ENCODE peak calls at places on chromosomes 13 and 19, in nine cellular contexts. One of them, this sample, is unnamed.

GRCh38 chr13:28137556-28137955 is 789 bp upstream of the PAN3 start:
- DNase-seq in stimulated activated CD8-positive, alpha-beta memory T cell treated with anti-CD3 and anti-CD28 coated beads, Interleukin-15, amount 100 ng/mL, for 1 hour: no peak
- DNase-seq in mucosa of gallbladder: no peak
- DNase-seq in HuH-7: no peak
- DNase-seq in CD8-positive, alpha-beta memory T cell: no peak
- DNase-seq in BJ: no peak
- DNase-seq in mucosa of descending colon: no peak
- DNase-seq in activated CD4-positive, alpha-beta T cell treated with anti-CD3 and anti-CD28 coated beads, Interleukin-2, amount 10 ng/mL, durations not matched to agents 7 days and 5 days: no peak
- DNase-seq in SHP77: no peak
- DNase-seq in this sample: no peak

GRCh38 chr19:16891696-16892382 is 3.0 kb downstream of the F2RL3 start:
- DNase-seq in stimulated activated CD8-positive, alpha-beta memory T cell treated with anti-CD3 and anti-CD28 coated beads, Interleukin-15, amount 100 ng/mL, for 1 hour: no peak
- DNase-seq in mucosa of gallbladder: no peak
- DNase-seq in HuH-7: no peak
- DNase-seq in CD8-positive, alpha-beta memory T cell: no peak
- DNase-seq in BJ: no peak
- DNase-seq in mucosa of descending colon: no peak
- DNase-seq in activated CD4-positive, alpha-beta T cell treated with anti-CD3 and anti-CD28 coated beads, Interleukin-2, amount 10 ng/mL, durations not matched to agents 7 days and 5 days: no peak
- DNase-seq in SHP77: no peak
- DNase-seq in this sample: no peak

GRCh38 chr19:30376272-30376671 is 4.1 kb downstream of the ZNF536 start:
- DNase-seq in stimulated activated CD8-positive, alpha-beta memory T cell treated with anti-CD3 and anti-CD28 coated beads, Interleukin-15, amount 100 ng/mL, for 1 hour: no peak
- DNase-seq in mucosa of gallbladder: no peak
- DNase-seq in HuH-7: no peak
- DNase-seq in CD8-positive, alpha-beta memory T cell: no peak
- DNase-seq in BJ: no peak
- DNase-seq in mucosa of descending colon: no peak
- DNase-seq in activated CD4-positive, alpha-beta T cell treated with anti-CD3 and anti-CD28 coated beads, Interleukin-2, amount 10 ng/mL, durations not matched to agents 7 days and 5 days: no peak
- DNase-seq in SHP77: no peak
- DNase-seq in this sample: no peak

GRCh38 chr13:79267560-79267959 is 138.5 kb downstream of the RBM26 start:
- DNase-seq in stimulated activated CD8-positive, alpha-beta memory T cell treated with anti-CD3 and anti-CD28 coated beads, Interleukin-15, amount 100 ng/mL, for 1 hour: no peak
- DNase-seq in mucosa of gallbladder: no peak
- DNase-seq in HuH-7: no peak
- DNase-seq in CD8-positive, alpha-beta memory T cell: no peak
- DNase-seq in BJ: no peak
- DNase-seq in mucosa of descending colon: no peak
- DNase-seq in activated CD4-positive, alpha-beta T cell treated with anti-CD3 and anti-CD28 coated beads, Interleukin-2, amount 10 ng/mL, durations not matched to agents 7 days and 5 days: no peak
- DNase-seq in SHP77: no peak
- DNase-seq in this sample: no peak

GRCh38 chr13:72304121-72304745 is 423.2 kb downstream of the MZT1 start:
- DNase-seq in stimulated activated CD8-positive, alpha-beta memory T cell treated with anti-CD3 and anti-CD28 coated beads, Interleukin-15, amount 100 ng/mL, for 1 hour: no peak
- DNase-seq in mucosa of gallbladder: no peak
- DNase-seq in HuH-7: no peak
- DNase-seq in CD8-positive, alpha-beta memory T cell: no peak
- DNase-seq in BJ: no peak
- DNase-seq in mucosa of descending colon: no peak
- DNase-seq in activated CD4-positive, alpha-beta T cell treated with anti-CD3 and anti-CD28 coated beads, Interleukin-2, amount 10 ng/mL, durations not matched to agents 7 days and 5 days: no peak
- DNase-seq in SHP77: no peak
- DNase-seq in this sample: no peak

GRCh38 chr19:49684251-49684982 is 5.0 kb upstream of the ADM5 start:
- DNase-seq in stimulated activated CD8-positive, alpha-beta memory T cell treated with anti-CD3 and anti-CD28 coated beads, Interleukin-15, amount 100 ng/mL, for 1 hour: no peak
- DNase-seq in mucosa of gallbladder: no peak
- DNase-seq in HuH-7: peak
- DNase-seq in CD8-positive, alpha-beta memory T cell: no peak
- DNase-seq in BJ: no peak
- DNase-seq in mucosa of descending colon: no peak
- DNase-seq in activated CD4-positive, alpha-beta T cell treated with anti-CD3 and anti-CD28 coated beads, Interleukin-2, amount 10 ng/mL, durations not matched to agents 7 days and 5 days: no peak
- DNase-seq in SHP77: no peak
- DNase-seq in this sample: no peak

GRCh38 chr13:34465423-34465922 is 476.6 kb upstream of the NBEA start:
- DNase-seq in stimulated activated CD8-positive, alpha-beta memory T cell treated with anti-CD3 and anti-CD28 coated beads, Interleukin-15, amount 100 ng/mL, for 1 hour: no peak
- DNase-seq in mucosa of gallbladder: no peak
- DNase-seq in HuH-7: no peak
- DNase-seq in CD8-positive, alpha-beta memory T cell: no peak
- DNase-seq in BJ: no peak
- DNase-seq in mucosa of descending colon: no peak
- DNase-seq in activated CD4-positive, alpha-beta T cell treated with anti-CD3 and anti-CD28 coated beads, Interleukin-2, amount 10 ng/mL, durations not matched to agents 7 days and 5 days: no peak
- DNase-seq in SHP77: no peak
- DNase-seq in this sample: no peak

GRCh38 chr13:75931116-75931515 is 295.0 kb downstream of the LMO7 start:
- DNase-seq in stimulated activated CD8-positive, alpha-beta memory T cell treated with anti-CD3 and anti-CD28 coated beads, Interleukin-15, amount 100 ng/mL, for 1 hour: no peak
- DNase-seq in mucosa of gallbladder: no peak
- DNase-seq in HuH-7: no peak
- DNase-seq in CD8-positive, alpha-beta memory T cell: no peak
- DNase-seq in BJ: no peak
- DNase-seq in mucosa of descending colon: no peak
- DNase-seq in activated CD4-positive, alpha-beta T cell treated with anti-CD3 and anti-CD28 coated beads, Interleukin-2, amount 10 ng/mL, durations not matched to agents 7 days and 5 days: no peak
- DNase-seq in SHP77: no peak
- DNase-seq in this sample: no peak

GRCh38 chr19:1469200-1469935 is 9.6 kb downstream of the C19orf25 start:
- DNase-seq in stimulated activated CD8-positive, alpha-beta memory T cell treated with anti-CD3 and anti-CD28 coated beads, Interleukin-15, amount 100 ng/mL, for 1 hour: no peak
- DNase-seq in mucosa of gallbladder: no peak
- DNase-seq in HuH-7: no peak
- DNase-seq in CD8-positive, alpha-beta memory T cell: no peak
- DNase-seq in BJ: no peak
- DNase-seq in mucosa of descending colon: no peak
- DNase-seq in activated CD4-positive, alpha-beta T cell treated with anti-CD3 and anti-CD28 coated beads, Interleukin-2, amount 10 ng/mL, durations not matched to agents 7 days and 5 days: no peak
- DNase-seq in SHP77: no peak
- DNase-seq in this sample: no peak

GRCh38 chr13:32315255-32316029 is at the start of the genes BRCA2 and ZAR1L:
- DNase-seq in stimulated activated CD8-positive, alpha-beta memory T cell treated with anti-CD3 and anti-CD28 coated beads, Interleukin-15, amount 100 ng/mL, for 1 hour: peak
- DNase-seq in mucosa of gallbladder: peak
- DNase-seq in HuH-7: peak
- DNase-seq in CD8-positive, alpha-beta memory T cell: peak
- DNase-seq in BJ: peak
- DNase-seq in mucosa of descending colon: peak
- DNase-seq in activated CD4-positive, alpha-beta T cell treated with anti-CD3 and anti-CD28 coated beads, Interleukin-2, amount 10 ng/mL, durations not matched to agents 7 days and 5 days: peak
- DNase-seq in SHP77: peak
- DNase-seq in this sample: peak

GRCh38 chr19:38006361-38007045 is 99.5 kb downstream of the SIPA1L3 start:
- DNase-seq in stimulated activated CD8-positive, alpha-beta memory T cell treated with anti-CD3 and anti-CD28 coated beads, Interleukin-15, amount 100 ng/mL, for 1 hour: no peak
- DNase-seq in mucosa of gallbladder: no peak
- DNase-seq in HuH-7: no peak
- DNase-seq in CD8-positive, alpha-beta memory T cell: no peak
- DNase-seq in BJ: no peak
- DNase-seq in mucosa of descending colon: no peak
- DNase-seq in activated CD4-positive, alpha-beta T cell treated with anti-CD3 and anti-CD28 coated beads, Interleukin-2, amount 10 ng/mL, durations not matched to agents 7 days and 5 days: no peak
- DNase-seq in SHP77: no peak
- DNase-seq in this sample: no peak

GRCh38 chr19:38729653-38730469 is 14.4 kb downstream of the CAPN12 start:
- DNase-seq in stimulated activated CD8-positive, alpha-beta memory T cell treated with anti-CD3 and anti-CD28 coated beads, Interleukin-15, amount 100 ng/mL, for 1 hour: peak
- DNase-seq in mucosa of gallbladder: peak
- DNase-seq in HuH-7: peak
- DNase-seq in CD8-positive, alpha-beta memory T cell: peak
- DNase-seq in BJ: no peak
- DNase-seq in mucosa of descending colon: peak
- DNase-seq in activated CD4-positive, alpha-beta T cell treated with anti-CD3 and anti-CD28 coated beads, Interleukin-2, amount 10 ng/mL, durations not matched to agents 7 days and 5 days: peak
- DNase-seq in SHP77: peak
- DNase-seq in this sample: peak

GRCh38 chr13:59601993-59602392 is 561.7 kb downstream of the DIAPH3 start:
- DNase-seq in stimulated activated CD8-positive, alpha-beta memory T cell treated with anti-CD3 and anti-CD28 coated beads, Interleukin-15, amount 100 ng/mL, for 1 hour: no peak
- DNase-seq in mucosa of gallbladder: no peak
- DNase-seq in HuH-7: no peak
- DNase-seq in CD8-positive, alpha-beta memory T cell: no peak
- DNase-seq in BJ: no peak
- DNase-seq in mucosa of descending colon: no peak
- DNase-seq in activated CD4-positive, alpha-beta T cell treated with anti-CD3 and anti-CD28 coated beads, Interleukin-2, amount 10 ng/mL, durations not matched to agents 7 days and 5 days: no peak
- DNase-seq in SHP77: no peak
- DNase-seq in this sample: no peak

GRCh38 chr19:38142176-38143035 is 81.6 kb downstream of the DPF1 start:
- DNase-seq in stimulated activated CD8-positive, alpha-beta memory T cell treated with anti-CD3 and anti-CD28 coated beads, Interleukin-15, amount 100 ng/mL, for 1 hour: no peak
- DNase-seq in mucosa of gallbladder: peak
- DNase-seq in HuH-7: peak
- DNase-seq in CD8-positive, alpha-beta memory T cell: no peak
- DNase-seq in BJ: no peak
- DNase-seq in mucosa of descending colon: peak
- DNase-seq in activated CD4-positive, alpha-beta T cell treated with anti-CD3 and anti-CD28 coated beads, Interleukin-2, amount 10 ng/mL, durations not matched to agents 7 days and 5 days: peak
- DNase-seq in SHP77: peak
- DNase-seq in this sample: no peak

GRCh38 chr13:72960114-72960513 is 98.7 kb upstream of the KLF5 start:
- DNase-seq in stimulated activated CD8-positive, alpha-beta memory T cell treated with anti-CD3 and anti-CD28 coated beads, Interleukin-15, amount 100 ng/mL, for 1 hour: no peak
- DNase-seq in mucosa of gallbladder: no peak
- DNase-seq in HuH-7: no peak
- DNase-seq in CD8-positive, alpha-beta memory T cell: no peak
- DNase-seq in BJ: no peak
- DNase-seq in mucosa of descending colon: no peak
- DNase-seq in activated CD4-positive, alpha-beta T cell treated with anti-CD3 and anti-CD28 coated beads, Interleukin-2, amount 10 ng/mL, durations not matched to agents 7 days and 5 days: no peak
- DNase-seq in SHP77: no peak
- DNase-seq in this sample: no peak

GRCh38 chr13:77986699-77987098 is 68.1 kb upstream of the EDNRB start:
- DNase-seq in stimulated activated CD8-positive, alpha-beta memory T cell treated with anti-CD3 and anti-CD28 coated beads, Interleukin-15, amount 100 ng/mL, for 1 hour: no peak
- DNase-seq in mucosa of gallbladder: no peak
- DNase-seq in HuH-7: no peak
- DNase-seq in CD8-positive, alpha-beta memory T cell: no peak
- DNase-seq in BJ: no peak
- DNase-seq in mucosa of descending colon: no peak
- DNase-seq in activated CD4-positive, alpha-beta T cell treated with anti-CD3 and anti-CD28 coated beads, Interleukin-2, amount 10 ng/mL, durations not matched to agents 7 days and 5 days: no peak
- DNase-seq in SHP77: no peak
- DNase-seq in this sample: no peak

GRCh38 chr19:41997121-41997850 is 3.3 kb upstream of the ATP1A3 start:
- DNase-seq in stimulated activated CD8-positive, alpha-beta memory T cell treated with anti-CD3 and anti-CD28 coated beads, Interleukin-15, amount 100 ng/mL, for 1 hour: no peak
- DNase-seq in mucosa of gallbladder: peak
- DNase-seq in HuH-7: peak
- DNase-seq in CD8-positive, alpha-beta memory T cell: peak
- DNase-seq in BJ: no peak
- DNase-seq in mucosa of descending colon: peak
- DNase-seq in activated CD4-positive, alpha-beta T cell treated with anti-CD3 and anti-CD28 coated beads, Interleukin-2, amount 10 ng/mL, durations not matched to agents 7 days and 5 days: peak
- DNase-seq in SHP77: peak
- DNase-seq in this sample: no peak

GRCh38 chr19:52735734-52736133 is 890 bp upstream of the ZNF611 start:
- DNase-seq in stimulated activated CD8-positive, alpha-beta memory T cell treated with anti-CD3 and anti-CD28 coated beads, Interleukin-15, amount 100 ng/mL, for 1 hour: no peak
- DNase-seq in mucosa of gallbladder: peak
- DNase-seq in HuH-7: no peak
- DNase-seq in CD8-positive, alpha-beta memory T cell: no peak
- DNase-seq in BJ: no peak
- DNase-seq in mucosa of descending colon: peak
- DNase-seq in activated CD4-positive, alpha-beta T cell treated with anti-CD3 and anti-CD28 coated beads, Interleukin-2, amount 10 ng/mL, durations not matched to agents 7 days and 5 days: no peak
- DNase-seq in SHP77: peak
- DNase-seq in this sample: no peak

GRCh38 chr13:35475960-35476943 is at the start of gene MAB21L1:
- DNase-seq in stimulated activated CD8-positive, alpha-beta memory T cell treated with anti-CD3 and anti-CD28 coated beads, Interleukin-15, amount 100 ng/mL, for 1 hour: no peak
- DNase-seq in mucosa of gallbladder: no peak
- DNase-seq in HuH-7: peak
- DNase-seq in CD8-positive, alpha-beta memory T cell: no peak
- DNase-seq in BJ: peak
- DNase-seq in mucosa of descending colon: peak
- DNase-seq in activated CD4-positive, alpha-beta T cell treated with anti-CD3 and anti-CD28 coated beads, Interleukin-2, amount 10 ng/mL, durations not matched to agents 7 days and 5 days: peak
- DNase-seq in SHP77: no peak
- DNase-seq in this sample: no peak

GRCh38 chr19:39407644-39408391 is 1.2 kb downstream of the ZFP36 start:
- DNase-seq in stimulated activated CD8-positive, alpha-beta memory T cell treated with anti-CD3 and anti-CD28 coated beads, Interleukin-15, amount 100 ng/mL, for 1 hour: no peak
- DNase-seq in mucosa of gallbladder: peak
- DNase-seq in HuH-7: no peak
- DNase-seq in CD8-positive, alpha-beta memory T cell: peak
- DNase-seq in BJ: no peak
- DNase-seq in mucosa of descending colon: peak
- DNase-seq in activated CD4-positive, alpha-beta T cell treated with anti-CD3 and anti-CD28 coated beads, Interleukin-2, amount 10 ng/mL, durations not matched to agents 7 days and 5 days: peak
- DNase-seq in SHP77: no peak
- DNase-seq in this sample: peak

GRCh38 chr19:461664-462551 is 1.1 kb upstream of the SHC2 start:
- DNase-seq in stimulated activated CD8-positive, alpha-beta memory T cell treated with anti-CD3 and anti-CD28 coated beads, Interleukin-15, amount 100 ng/mL, for 1 hour: no peak
- DNase-seq in mucosa of gallbladder: peak
- DNase-seq in HuH-7: peak
- DNase-seq in CD8-positive, alpha-beta memory T cell: no peak
- DNase-seq in BJ: no peak
- DNase-seq in mucosa of descending colon: peak
- DNase-seq in activated CD4-positive, alpha-beta T cell treated with anti-CD3 and anti-CD28 coated beads, Interleukin-2, amount 10 ng/mL, durations not matched to agents 7 days and 5 days: no peak
- DNase-seq in SHP77: peak
- DNase-seq in this sample: no peak

GRCh38 chr19:33436360-33437345 is 63.1 kb downstream of the CEBPG start:
- DNase-seq in stimulated activated CD8-positive, alpha-beta memory T cell treated with anti-CD3 and anti-CD28 coated beads, Interleukin-15, amount 100 ng/mL, for 1 hour: no peak
- DNase-seq in mucosa of gallbladder: no peak
- DNase-seq in HuH-7: no peak
- DNase-seq in CD8-positive, alpha-beta memory T cell: no peak
- DNase-seq in BJ: no peak
- DNase-seq in mucosa of descending colon: no peak
- DNase-seq in activated CD4-positive, alpha-beta T cell treated with anti-CD3 and anti-CD28 coated beads, Interleukin-2, amount 10 ng/mL, durations not matched to agents 7 days and 5 days: no peak
- DNase-seq in SHP77: no peak
- DNase-seq in this sample: no peak

GRCh38 chr19:33248954-33249613 is 23.4 kb upstream of the SLC7A10 start:
- DNase-seq in stimulated activated CD8-positive, alpha-beta memory T cell treated with anti-CD3 and anti-CD28 coated beads, Interleukin-15, amount 100 ng/mL, for 1 hour: no peak
- DNase-seq in mucosa of gallbladder: no peak
- DNase-seq in HuH-7: no peak
- DNase-seq in CD8-positive, alpha-beta memory T cell: no peak
- DNase-seq in BJ: no peak
- DNase-seq in mucosa of descending colon: no peak
- DNase-seq in activated CD4-positive, alpha-beta T cell treated with anti-CD3 and anti-CD28 coated beads, Interleukin-2, amount 10 ng/mL, durations not matched to agents 7 days and 5 days: no peak
- DNase-seq in SHP77: no peak
- DNase-seq in this sample: no peak

GRCh38 chr13:61880576-61881283 is 465.1 kb upstream of the PCDH20 start:
- DNase-seq in stimulated activated CD8-positive, alpha-beta memory T cell treated with anti-CD3 and anti-CD28 coated beads, Interleukin-15, amount 100 ng/mL, for 1 hour: no peak
- DNase-seq in mucosa of gallbladder: no peak
- DNase-seq in HuH-7: peak
- DNase-seq in CD8-positive, alpha-beta memory T cell: no peak
- DNase-seq in BJ: no peak
- DNase-seq in mucosa of descending colon: peak
- DNase-seq in activated CD4-positive, alpha-beta T cell treated with anti-CD3 and anti-CD28 coated beads, Interleukin-2, amount 10 ng/mL, durations not matched to agents 7 days and 5 days: peak
- DNase-seq in SHP77: peak
- DNase-seq in this sample: no peak

This sample was measured in central memory CD8-positive, alpha-beta T cell.